ENCODE peak calls at places on chromosomes 13 and 19, in six cellular contexts. H is psoas muscle; R is adipocyte; B is small intestine; Q is A673; E is CD4-positive, CD25-positive, alpha-beta regulatory T cell. C is an unnamed sample.

GRCh38 chr19:13302521-13303270 is 152.5 kb downstream of the IER2 start:
- DNase-seq in Q (no peak), E (no peak), H (no peak), R (no peak), B (no peak), C (no peak)

GRCh38 chr19:35490364-35490763 is at the start of gene KRTDAP:
- DNase-seq in H (no peak), B (no peak), Q (no peak), R (no peak), E (no peak), C (no peak)

GRCh38 chr19:15191514-15191913 is 9.3 kb downstream of the NOTCH3 start:
- DNase-seq in H (no peak), E (no peak), Q (no peak), B (no peak), R (no peak), C (no peak)

GRCh38 chr19:17337675-17338439 is 504 bp downstream of the GTPBP3 start:
- DNase-seq in R (peak; percentile 40), B (no peak), Q (peak; percentile 39), H (no peak), E (no peak), C (no peak)

GRCh38 chr13:95451656-95452055 is 100.9 kb upstream of the CLDN10 start:
- DNase-seq in B (no peak), E (no peak), R (no peak), H (no peak), Q (no peak), C (no peak)

GRCh38 chr19:39112338-39112890 is 13.2 kb upstream of the PAK4 start:
- DNase-seq in H (peak; percentile 62), B (peak; percentile 78), E (no peak), Q (no peak), R (no peak), C (no peak)

GRCh38 chr19:15249912-15250634 is 17.8 kb upstream of the EPHX3 start:
- DNase-seq in H (peak; percentile 70), B (no peak), R (peak; percentile 92), Q (no peak), E (no peak), C (peak; percentile 65)

GRCh38 chr19:15378529-15379082 is 981 bp downstream of the AKAP8 start:
- DNase-seq in R (peak; percentile 74), E (peak; percentile 48), H (no peak), B (peak; percentile 68), Q (peak; percentile 59), C (peak; percentile 45)

GRCh38 chr13:22812793-22813192 is 368.0 kb upstream of the SGCG start:
- DNase-seq in B (no peak), E (no peak), R (no peak), H (peak; percentile 21), Q (no peak), C (peak; percentile 25)

GRCh38 chr13:51122868-51123267 is 11.8 kb upstream of the C13orf42 start:
- DNase-seq in B (no peak), Q (no peak), E (no peak), H (no peak), R (no peak), C (no peak)

GRCh38 chr13:59166174-59166573 is 997.6 kb downstream of the DIAPH3 start:
- DNase-seq in B (no peak), Q (no peak), H (no peak), R (no peak), E (no peak), C (no peak)

GRCh38 chr19:31066385-31066784 is 282.9 kb downstream of the TSHZ3 start:
- DNase-seq in Q (peak; percentile 86), E (no peak), H (no peak), R (peak; percentile 51), B (no peak), C (no peak)

GRCh38 chr13:27349458-27349857 is 75.0 kb upstream of the GTF3A start:
- DNase-seq in Q (peak; percentile 51), R (peak; percentile 28), B (no peak), H (no peak), E (no peak), C (no peak)

GRCh38 chr13:25085125-25085742 is 10.7 kb upstream of the PABPC3 start:
- DNase-seq in Q (peak; percentile 72), H (no peak), R (peak; percentile 75), B (peak; percentile 12), E (no peak), C (no peak)

GRCh38 chr13:30755678-30756077 is 20.3 kb downstream of the ALOX5AP start:
- DNase-seq in B (no peak), H (no peak), R (no peak), E (no peak), Q (no peak), C (no peak)

GRCh38 chr19:10984166-10984735 is 23.4 kb downstream of the SMARCA4 start:
- DNase-seq in Q (no peak), B (no peak), R (no peak), H (no peak), E (no peak), C (no peak)

GRCh38 chr19:52949422-52949821 is 13.3 kb downstream of the ZNF816 start:
- DNase-seq in B (no peak), E (no peak), H (no peak), R (no peak), Q (no peak), C (no peak)

GRCh38 chr19:1401138-1401888 is at the start of gene GAMT:
- DNase-seq in R (peak; percentile 87), B (no peak), Q (peak; percentile 68), E (peak; percentile 50), H (no peak), C (peak; percentile 55)

GRCh38 chr19:57103573-57104277 is 16.1 kb upstream of the USP29 start:
- DNase-seq in E (peak; percentile 53), Q (peak; percentile 83), B (peak; percentile 18), R (peak; percentile 91), H (peak; percentile 52), C (peak; percentile 38)

GRCh38 chr13:84192125-84192524 is 309.9 kb upstream of the SLITRK1 start:
- DNase-seq in H (no peak), R (peak; percentile 84), E (no peak), B (no peak), Q (peak; percentile 76), C (no peak)

GRCh38 chr13:84187626-84188025 is 305.4 kb upstream of the SLITRK1 start:
- DNase-seq in R (no peak), Q (no peak), H (no peak), E (no peak), B (no peak), C (no peak)

GRCh38 chr13:84191199-84191598 is 308.9 kb upstream of the SLITRK1 start:
- DNase-seq in Q (peak; percentile 73), R (no peak), H (no peak), B (no peak), E (no peak), C (no peak)
- H3K4me3 ChIP-seq in Q (no peak overlapping the region), R (no peak overlapping the region), H (no peak overlapping the region), B (no peak overlapping the region), E (no peak overlapping the region), C (no peak overlapping the region)

GRCh38 chr19:41971363-41971762 is 12.2 kb upstream of the RABAC1 start:
- DNase-seq in H (no peak), B (no peak), R (no peak), Q (no peak), E (no peak), C (no peak)

GRCh38 chr19:41969196-41969595 is 10.1 kb upstream of the RABAC1 start:
- DNase-seq in H (no peak), E (no peak), R (no peak), B (no peak), Q (no peak), C (no peak)

GRCh38 chr19:41967056-41967783 is 8.1 kb upstream of the RABAC1 start:
- DNase-seq in Q (no peak), H (no peak), R (no peak), B (no peak), E (no peak), C (no peak)

GRCh38 chr19:41968751-41969150 is 9.6 kb upstream of the RABAC1 start:
- DNase-seq in B (peak; percentile 21), R (no peak), H (no peak), E (no peak), Q (no peak), C (no peak)

GRCh38 chr19:41969772-41970458 is 10.8 kb upstream of the RABAC1 start:
- DNase-seq in B (no peak), E (no peak), H (no peak), R (no peak), Q (no peak), C (no peak)
- H3K4me3 ChIP-seq in B (no peak overlapping the region), E (no peak overlapping the region), H (no peak overlapping the region), R (no peak overlapping the region), Q (no peak overlapping the region), C (no peak overlapping the region)

GRCh38 chr13:113044431-113045114 is 61.0 kb upstream of the F7 start:
- DNase-seq in E (no peak), Q (peak; percentile 88), R (no peak), H (no peak), B (no peak), C (no peak)
- H3K4me3 ChIP-seq in E (no peak overlapping the region), Q (peak overlapping the region; percentile 40), R (no peak overlapping the region), H (peak overlapping the region; percentile 38), B (no peak overlapping the region), C (no peak overlapping the region)

GRCh38 chr19:38033658-38034150 is 126.7 kb downstream of the SIPA1L3 start:
- DNase-seq in Q (no peak), B (no peak), H (no peak), E (no peak), R (no peak), C (no peak)

GRCh38 chr19:38034153-38034835 is 127.3 kb downstream of the SIPA1L3 start:
- DNase-seq in Q (peak; percentile 19), H (no peak), B (no peak), E (no peak), R (no peak), C (no peak)

GRCh38 chr19:38031423-38031770 is 124.4 kb downstream of the SIPA1L3 start:
- DNase-seq in Q (no peak), E (no peak), R (no peak), B (no peak), H (no peak), C (no peak)

GRCh38 chr19:38032151-38032550 is 125.1 kb downstream of the SIPA1L3 start:
- DNase-seq in B (no peak), Q (no peak), R (peak; percentile 8), H (no peak), E (no peak), C (no peak)

GRCh38 chr19:38032951-38033350 is 125.9 kb downstream of the SIPA1L3 start:
- DNase-seq in Q (no peak), E (no peak), R (no peak), H (no peak), B (no peak), C (no peak)
- H3K4me3 ChIP-seq in Q (no peak overlapping the region), E (no peak overlapping the region), R (no peak overlapping the region), H (no peak overlapping the region), B (no peak overlapping the region), C (no peak overlapping the region)